ENCODE peak calls at places on chromosomes 5 and 9, in eight cellular contexts. S is uterus, X is fibroblast of the aortic adventitia, E is tibial artery, M is AG04450, Y is fibroblast of pulmonary artery, O is GM12865, U is dorsolateral prefrontal cortex. B is an unnamed sample.

GRCh38 chr9:107481035-107481434 is 8.5 kb downstream of the KLF4 start:
- DNase-seq in U (no peak), X (peak; percentile 52), O (no peak), E (no peak), S (no peak), Y (no peak), M (no peak), B (no peak)

GRCh38 chr5:132110195-132110594 is 36.6 kb downstream of the CSF2 start:
- DNase-seq in M (no peak), X (no peak), S (no peak), E (no peak), Y (no peak), U (no peak), O (no peak), B (no peak)

GRCh38 chr5:158943057-158943456 is 156.7 kb downstream of the EBF1 start:
- DNase-seq in E (no peak), O (peak; percentile 24), X (peak; percentile 91), U (no peak), S (no peak), Y (peak; percentile 66), M (peak; percentile 36), B (peak; percentile 93)

GRCh38 chr5:112758676-112759075 is 21.0 kb downstream of the APC start:
- DNase-seq in X (no peak), U (no peak), M (no peak), Y (no peak), O (no peak), S (no peak), E (no peak), B (no peak)

GRCh38 chr5:130158036-130158435 is 253.8 kb downstream of the CHSY3 start:
- DNase-seq in M (no peak), X (no peak), O (no peak), U (no peak), S (no peak), E (no peak), Y (no peak), B (no peak)

GRCh38 chr9:11701706-11702105 is 991.5 kb upstream of the TYRP1 start:
- DNase-seq in X (no peak), U (no peak), S (no peak), M (no peak), E (no peak), O (no peak), Y (no peak), B (no peak)

GRCh38 chr5:179259731-179260323 is 85.4 kb downstream of the ADAMTS2 start:
- DNase-seq in E (peak; percentile 61), M (no peak), O (no peak), Y (no peak), U (peak; percentile 26), S (peak; percentile 8), X (no peak), B (no peak)

GRCh38 chr9:79049371-79049770 is 522.4 kb upstream of the TLE4 start:
- DNase-seq in Y (no peak), O (no peak), X (no peak), M (no peak), U (no peak), S (no peak), E (no peak), B (no peak)

GRCh38 chr5:172453986-172454354 is 355 bp downstream of the SH3PXD2B start:
- DNase-seq in X (no peak), E (peak; percentile 82), Y (peak; percentile 56), O (no peak), S (peak; percentile 69), M (no peak), U (peak; percentile 41), B (no peak)

GRCh38 chr9:15329539-15330109 is 22.6 kb upstream of the TTC39B start:
- DNase-seq in U (no peak), O (no peak), M (no peak), X (no peak), E (no peak), Y (no peak), S (no peak), B (no peak)

GRCh38 chr9:90921969-90922368 is 120.3 kb downstream of the SYK start:
- DNase-seq in E (no peak), O (no peak), U (no peak), X (no peak), M (no peak), S (no peak), Y (no peak), B (no peak)

GRCh38 chr5:24347206-24347605 is 297.6 kb downstream of the CDH10 start:
- DNase-seq in Y (no peak), S (no peak), U (no peak), M (no peak), E (no peak), X (no peak), O (no peak), B (no peak)

GRCh38 chr5:157172408-157172807 is 6.3 kb upstream of the GARIN3 start:
- DNase-seq in Y (no peak), S (no peak), O (peak; percentile 92), M (no peak), X (no peak), E (no peak), U (no peak), B (no peak)

GRCh38 chr9:91151741-91152095 is 210.0 kb downstream of the AUH start:
- DNase-seq in O (no peak), U (no peak), Y (no peak), X (no peak), M (no peak), E (no peak), S (no peak), B (no peak)

GRCh38 chr9:134320916-134321570 is 5.2 kb upstream of the RXRA start:
- DNase-seq in E (peak; percentile 54), M (no peak), Y (no peak), U (no peak), S (no peak), X (no peak), O (no peak), B (no peak)

GRCh38 chr9:133780962-133781827 is 43.0 kb upstream of the SARDH start:
- DNase-seq in Y (no peak), X (no peak), S (no peak), O (no peak), E (no peak), M (no peak), U (no peak), B (no peak)

GRCh38 chr5:32505718-32506117 is 61.2 kb upstream of the ZFR start:
- DNase-seq in M (no peak), X (peak; percentile 91), E (no peak), S (peak; percentile 34), O (no peak), Y (peak; percentile 84), U (no peak), B (no peak)

GRCh38 chr9:105887679-105888078 is 193.3 kb downstream of the TMEM38B start:
- DNase-seq in E (no peak), Y (no peak), X (no peak), U (no peak), O (no peak), S (no peak), M (no peak), B (no peak)

GRCh38 chr5:137666109-137666850 is 69.6 kb downstream of the KLHL3 start:
- DNase-seq in S (no peak), M (no peak), Y (peak; percentile 42), X (peak; percentile 11), E (no peak), O (peak; percentile 20), U (no peak), B (no peak)

GRCh38 chr9:33202552-33203300 is 35.6 kb upstream of the B4GALT1 start:
- DNase-seq in M (no peak), S (peak; percentile 39), Y (peak; percentile 73), E (no peak), O (peak; percentile 87), U (no peak), X (peak; percentile 83), B (no peak)

GRCh38 chr9:6413365-6414263 is 615 bp downstream of the UHRF2 start:
- DNase-seq in U (peak; percentile 43), Y (peak; percentile 20), O (peak; percentile 50), M (no peak), E (peak; percentile 63), S (peak; percentile 31), X (no peak), B (no peak)

GRCh38 chr9:129610193-129610472 is 10.8 kb downstream of the C9orf50 start:
- DNase-seq in O (no peak), X (no peak), E (no peak), U (no peak), S (peak; percentile 38), Y (no peak), M (no peak), B (no peak)

GRCh38 chr5:44178414-44178813 is 210.8 kb downstream of the FGF10 start:
- DNase-seq in S (no peak), M (no peak), U (no peak), Y (no peak), O (no peak), X (no peak), E (no peak), B (no peak)

GRCh38 chr9:127067603-127068220 is 54.7 kb downstream of the ANGPTL2 start:
- DNase-seq in O (peak; percentile 6), S (no peak), X (no peak), Y (no peak), M (no peak), U (no peak), E (no peak), B (no peak)

GRCh38 chr9:93968451-93969327 is 13.5 kb upstream of the BARX1 start:
- DNase-seq in E (no peak), O (no peak), X (no peak), U (no peak), M (peak; percentile 23), Y (no peak), S (no peak), B (no peak)

GRCh38 chr5:71778678-71779276 is 59.7 kb downstream of the CARTPT start:
- DNase-seq in U (no peak), E (no peak), Y (peak; percentile 36), M (no peak), O (peak; percentile 43), X (peak; percentile 65), S (no peak), B (no peak)
- TF ChIP-seq CTCF in U (peak; percentile 63), E (peak; percentile 71), Y (peak; percentile 34), M (peak; percentile 32), O (peak; percentile 51), X (peak; percentile 75), S (no peak), B (peak; percentile 40)

GRCh38 chr9:72751541-72751940 is 201.3 kb downstream of the ALDH1A1 start:
- DNase-seq in O (no peak), U (no peak), S (no peak), M (no peak), Y (no peak), X (no peak), E (no peak), B (no peak)
- H3K4me3 ChIP-seq in O (no peak overlapping the region), U (no peak overlapping the region), S (no peak overlapping the region), M (no peak overlapping the region), Y (no peak overlapping the region), X (no peak overlapping the region), E (no peak overlapping the region), B (no peak overlapping the region)

GRCh38 chr9:21561502-21561901 is 79.4 kb upstream of the IFNE start:
- DNase-seq in U (no peak), Y (no peak), O (no peak), S (no peak), M (no peak), X (no peak), E (no peak), B (no peak)
- TF ChIP-seq CTCF in U (no peak), Y (no peak), O (no peak), S (no peak), M (no peak), X (no peak), E (no peak), B (no peak)

DNA sequence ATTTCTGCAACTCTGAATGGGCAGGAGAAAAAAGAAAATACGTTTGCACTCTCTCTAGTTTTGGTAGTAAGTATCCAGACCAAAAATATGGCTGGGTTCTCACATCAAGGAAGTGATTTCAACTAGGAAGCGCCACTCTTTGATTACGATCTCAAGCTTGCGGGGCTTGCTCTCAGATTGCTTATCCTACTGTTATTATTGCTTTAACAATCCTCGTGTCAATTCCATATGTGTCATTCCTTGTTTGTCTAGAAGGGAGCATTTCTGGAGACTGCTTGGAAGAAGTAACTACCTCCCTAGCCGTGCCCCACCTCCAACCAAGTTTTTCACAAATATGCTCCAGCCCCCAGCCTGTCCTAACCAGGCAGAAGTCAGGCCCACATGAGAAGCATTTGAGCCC is 3.5 kb downstream of the PRUNE2 start:
- DNase-seq in U (no peak), O (no peak), S (no peak), X (no peak), M (no peak), E (no peak), Y (no peak), B (no peak)
- H3K4me3 ChIP-seq in U (no peak overlapping the region), O (no peak overlapping the region), S (no peak overlapping the region), X (no peak overlapping the region), M (no peak overlapping the region), E (peak overlapping the region; percentile 71), Y (no peak overlapping the region), B (no peak overlapping the region)

B was measured in epithelial cell of proximal tubule.